ENCODE peak calls at places on chromosome 6, in nine cellular contexts. One of them, this sample, is unnamed.

GRCh38 chr6:41826343-41827043 is 39.0 kb downstream of the TOMM6 start:
- DNase-seq in NCI-H1417: no peak
- DNase-seq in activated naive CD4-positive, alpha-beta T cell: no peak
- DNase-seq in D341Med: no peak
- DNase-seq in left cardiac atrium: no peak
- DNase-seq in NCI-H1105: no peak
- DNase-seq in fibroblast of lung: no peak
- DNase-seq in activated CD4-positive, CD25-positive, alpha-beta regulatory T cell: no peak
- DNase-seq in stimulated activated CD8-positive, alpha-beta memory T cell treated with anti-CD3 and anti-CD28 coated beads, Interleukin-15, amount 100 ng/mL, for 4 hours: no peak
- DNase-seq in this sample: no peak

GRCh38 chr6:54958446-54958845 is 111.9 kb downstream of the FAM83B start:
- DNase-seq in NCI-H1417: no peak
- DNase-seq in activated naive CD4-positive, alpha-beta T cell: no peak
- DNase-seq in D341Med: no peak
- DNase-seq in left cardiac atrium: no peak
- DNase-seq in NCI-H1105: peak
- DNase-seq in fibroblast of lung: no peak
- DNase-seq in activated CD4-positive, CD25-positive, alpha-beta regulatory T cell: no peak
- DNase-seq in stimulated activated CD8-positive, alpha-beta memory T cell treated with anti-CD3 and anti-CD28 coated beads, Interleukin-15, amount 100 ng/mL, for 4 hours: no peak
- DNase-seq in this sample: no peak

GRCh38 chr6:67608099-67608749 is 1026.9 kb upstream of the ADGRB3 start:
- DNase-seq in NCI-H1417: peak
- DNase-seq in activated naive CD4-positive, alpha-beta T cell: no peak
- DNase-seq in D341Med: no peak
- DNase-seq in left cardiac atrium: no peak
- DNase-seq in NCI-H1105: peak
- DNase-seq in fibroblast of lung: no peak
- DNase-seq in activated CD4-positive, CD25-positive, alpha-beta regulatory T cell: no peak
- DNase-seq in stimulated activated CD8-positive, alpha-beta memory T cell treated with anti-CD3 and anti-CD28 coated beads, Interleukin-15, amount 100 ng/mL, for 4 hours: no peak
- DNase-seq in this sample: no peak

GRCh38 chr6:160337991-160338390 is 10.2 kb upstream of the SLC22A3 start:
- DNase-seq in NCI-H1417: no peak
- DNase-seq in activated naive CD4-positive, alpha-beta T cell: no peak
- DNase-seq in D341Med: no peak
- DNase-seq in left cardiac atrium: no peak
- DNase-seq in NCI-H1105: no peak
- DNase-seq in fibroblast of lung: no peak
- DNase-seq in activated CD4-positive, CD25-positive, alpha-beta regulatory T cell: no peak
- DNase-seq in stimulated activated CD8-positive, alpha-beta memory T cell treated with anti-CD3 and anti-CD28 coated beads, Interleukin-15, amount 100 ng/mL, for 4 hours: no peak
- DNase-seq in this sample: no peak

GRCh38 chr6:127069659-127070279 is 48.7 kb upstream of the RSPO3 start:
- DNase-seq in NCI-H1417: peak
- DNase-seq in activated naive CD4-positive, alpha-beta T cell: no peak
- DNase-seq in D341Med: peak
- DNase-seq in left cardiac atrium: no peak
- DNase-seq in NCI-H1105: peak
- DNase-seq in fibroblast of lung: peak
- DNase-seq in activated CD4-positive, CD25-positive, alpha-beta regulatory T cell: no peak
- DNase-seq in stimulated activated CD8-positive, alpha-beta memory T cell treated with anti-CD3 and anti-CD28 coated beads, Interleukin-15, amount 100 ng/mL, for 4 hours: no peak
- DNase-seq in this sample: no peak

GRCh38 chr6:106163446-106163965 is 77.4 kb downstream of the PRDM1 start:
- DNase-seq in NCI-H1417: peak
- DNase-seq in activated naive CD4-positive, alpha-beta T cell: no peak
- DNase-seq in D341Med: no peak
- DNase-seq in left cardiac atrium: no peak
- DNase-seq in NCI-H1105: no peak
- DNase-seq in fibroblast of lung: peak
- DNase-seq in activated CD4-positive, CD25-positive, alpha-beta regulatory T cell: no peak
- DNase-seq in stimulated activated CD8-positive, alpha-beta memory T cell treated with anti-CD3 and anti-CD28 coated beads, Interleukin-15, amount 100 ng/mL, for 4 hours: peak
- DNase-seq in this sample: no peak

GRCh38 chr6:167350731-167351655 is 26.1 kb downstream of the TTLL2 start:
- DNase-seq in NCI-H1417: peak
- DNase-seq in activated naive CD4-positive, alpha-beta T cell: peak
- DNase-seq in D341Med: peak
- DNase-seq in left cardiac atrium: peak
- DNase-seq in NCI-H1105: peak
- DNase-seq in fibroblast of lung: peak
- DNase-seq in activated CD4-positive, CD25-positive, alpha-beta regulatory T cell: peak
- DNase-seq in stimulated activated CD8-positive, alpha-beta memory T cell treated with anti-CD3 and anti-CD28 coated beads, Interleukin-15, amount 100 ng/mL, for 4 hours: peak
- DNase-seq in this sample: peak

GRCh38 chr6:111427341-111428116 is 55.5 kb downstream of the REV3L start:
- DNase-seq in NCI-H1417: no peak
- DNase-seq in activated naive CD4-positive, alpha-beta T cell: no peak
- DNase-seq in D341Med: no peak
- DNase-seq in left cardiac atrium: no peak
- DNase-seq in NCI-H1105: no peak
- DNase-seq in fibroblast of lung: peak
- DNase-seq in activated CD4-positive, CD25-positive, alpha-beta regulatory T cell: no peak
- DNase-seq in stimulated activated CD8-positive, alpha-beta memory T cell treated with anti-CD3 and anti-CD28 coated beads, Interleukin-15, amount 100 ng/mL, for 4 hours: peak
- DNase-seq in this sample: no peak

GRCh38 chr6:151647871-151648639 is 154.2 kb downstream of the CCDC170 start:
- DNase-seq in NCI-H1417: no peak
- DNase-seq in activated naive CD4-positive, alpha-beta T cell: no peak
- DNase-seq in D341Med: peak
- DNase-seq in left cardiac atrium: no peak
- DNase-seq in NCI-H1105: no peak
- DNase-seq in fibroblast of lung: no peak
- DNase-seq in activated CD4-positive, CD25-positive, alpha-beta regulatory T cell: no peak
- DNase-seq in stimulated activated CD8-positive, alpha-beta memory T cell treated with anti-CD3 and anti-CD28 coated beads, Interleukin-15, amount 100 ng/mL, for 4 hours: no peak
- DNase-seq in this sample: no peak

GRCh38 chr6:56368484-56368883 is 121.1 kb upstream of the COL21A1 start:
- DNase-seq in NCI-H1417: no peak
- DNase-seq in activated naive CD4-positive, alpha-beta T cell: no peak
- DNase-seq in D341Med: no peak
- DNase-seq in left cardiac atrium: no peak
- DNase-seq in NCI-H1105: no peak
- DNase-seq in fibroblast of lung: no peak
- DNase-seq in activated CD4-positive, CD25-positive, alpha-beta regulatory T cell: no peak
- DNase-seq in stimulated activated CD8-positive, alpha-beta memory T cell treated with anti-CD3 and anti-CD28 coated beads, Interleukin-15, amount 100 ng/mL, for 4 hours: no peak
- DNase-seq in this sample: no peak

GRCh38 chr6:19845271-19846046 is 8.3 kb downstream of the ID4 start:
- DNase-seq in NCI-H1417: no peak
- DNase-seq in activated naive CD4-positive, alpha-beta T cell: no peak
- DNase-seq in D341Med: no peak
- DNase-seq in left cardiac atrium: no peak
- DNase-seq in NCI-H1105: no peak
- DNase-seq in fibroblast of lung: no peak
- DNase-seq in activated CD4-positive, CD25-positive, alpha-beta regulatory T cell: no peak
- DNase-seq in stimulated activated CD8-positive, alpha-beta memory T cell treated with anti-CD3 and anti-CD28 coated beads, Interleukin-15, amount 100 ng/mL, for 4 hours: no peak
- DNase-seq in this sample: no peak

GRCh38 chr6:100809346-100809745 is 71.8 kb downstream of the ASCC3 start:
- DNase-seq in NCI-H1417: no peak
- DNase-seq in activated naive CD4-positive, alpha-beta T cell: no peak
- DNase-seq in D341Med: no peak
- DNase-seq in left cardiac atrium: no peak
- DNase-seq in NCI-H1105: no peak
- DNase-seq in fibroblast of lung: peak
- DNase-seq in activated CD4-positive, CD25-positive, alpha-beta regulatory T cell: no peak
- DNase-seq in stimulated activated CD8-positive, alpha-beta memory T cell treated with anti-CD3 and anti-CD28 coated beads, Interleukin-15, amount 100 ng/mL, for 4 hours: no peak
- DNase-seq in this sample: no peak

GRCh38 chr6:36955671-36956070 is 1.1 kb downstream of the PI16 start:
- DNase-seq in NCI-H1417: no peak
- DNase-seq in activated naive CD4-positive, alpha-beta T cell: no peak
- DNase-seq in D341Med: no peak
- DNase-seq in left cardiac atrium: no peak
- DNase-seq in NCI-H1105: no peak
- DNase-seq in fibroblast of lung: no peak
- DNase-seq in activated CD4-positive, CD25-positive, alpha-beta regulatory T cell: no peak
- DNase-seq in stimulated activated CD8-positive, alpha-beta memory T cell treated with anti-CD3 and anti-CD28 coated beads, Interleukin-15, amount 100 ng/mL, for 4 hours: no peak
- DNase-seq in this sample: no peak